ENCODE peak calls at places on chromosomes 11 and 22, in four cellular contexts. One of them, this sample, is unnamed.

GRCh38 chr11:126359431-126360048 is 4.1 kb downstream of the ST3GAL4 start:
- DNase-seq in K562: peak; percentile 54
- DNase-seq in endothelial cell of umbilical vein: no peak
- DNase-seq in IMR-90: peak; percentile 37
- DNase-seq in this sample: no peak

GRCh38 chr22:38315801-38316339 is 1.4 kb downstream of the CSNK1E start:
- DNase-seq in IMR-90: no peak
- DNase-seq in K562: no peak
- DNase-seq in endothelial cell of umbilical vein: no peak
- DNase-seq in this sample: no peak

GRCh38 chr11:130449996-130450419 is 1.6 kb downstream of the ADAMTS15 start:
- DNase-seq in endothelial cell of umbilical vein: no peak
- DNase-seq in K562: peak; percentile 36
- DNase-seq in IMR-90: peak; percentile 82
- DNase-seq in this sample: no peak

GRCh38 chr11:10318527-10318802 is 13.6 kb downstream of the ADM start:
- DNase-seq in K562: no peak
- DNase-seq in endothelial cell of umbilical vein: no peak
- DNase-seq in IMR-90: no peak
- DNase-seq in this sample: no peak

GRCh38 chr11:127470485-127470884 is 469.9 kb upstream of the KIRREL3 start:
- DNase-seq in IMR-90: no peak
- DNase-seq in endothelial cell of umbilical vein: peak; percentile 2
- DNase-seq in K562: peak; percentile 8
- DNase-seq in this sample: no peak

GRCh38 chr11:94731921-94732601 is 36.1 kb upstream of the AMOTL1 start:
- DNase-seq in endothelial cell of umbilical vein: peak; percentile 38
- DNase-seq in K562: peak; percentile 33
- DNase-seq in IMR-90: peak; percentile 91
- DNase-seq in this sample: no peak

GRCh38 chr11:65298655-65299179 is 15.9 kb upstream of the CDC42EP2 start:
- DNase-seq in K562: no peak
- DNase-seq in endothelial cell of umbilical vein: no peak
- DNase-seq in IMR-90: peak; percentile 81
- DNase-seq in this sample: no peak

GRCh38 chr11:66317766-66318575 is 1.1 kb upstream of the CD248 start:
- DNase-seq in IMR-90: peak; percentile 94
- DNase-seq in endothelial cell of umbilical vein: no peak
- DNase-seq in K562: no peak
- DNase-seq in this sample: no peak

GRCh38 chr11:19742595-19743292 is 30.1 kb downstream of the NAV2 start:
- DNase-seq in endothelial cell of umbilical vein: peak; percentile 82
- DNase-seq in K562: peak; percentile 41
- DNase-seq in IMR-90: peak; percentile 79
- DNase-seq in this sample: no peak

GRCh38 chr22:23530106-23530505 is 50.0 kb downstream of the IGLL1 start:
- DNase-seq in IMR-90: no peak
- DNase-seq in endothelial cell of umbilical vein: no peak
- DNase-seq in K562: no peak
- DNase-seq in this sample: no peak

GRCh38 chr22:31177420-31178162 is 17.6 kb downstream of the RNF185 start:
- DNase-seq in IMR-90: peak; percentile 96
- DNase-seq in endothelial cell of umbilical vein: no peak
- DNase-seq in K562: no peak
- DNase-seq in this sample: no peak

GRCh38 chr22:48907591-48907990 is 920.1 kb downstream of the BRD1 start:
- DNase-seq in IMR-90: no peak
- DNase-seq in endothelial cell of umbilical vein: no peak
- DNase-seq in K562: no peak
- DNase-seq in this sample: no peak

GRCh38 chr11:11841121-11841604 is 609 bp upstream of the USP47 start:
- DNase-seq in IMR-90: no peak
- DNase-seq in K562: no peak
- DNase-seq in endothelial cell of umbilical vein: no peak
- DNase-seq in this sample: no peak

GRCh38 chr22:20229916-20230775 is 38.0 kb downstream of the RTN4R start:
- DNase-seq in endothelial cell of umbilical vein: no peak
- DNase-seq in IMR-90: no peak
- DNase-seq in K562: no peak
- DNase-seq in this sample: no peak

GRCh38 chr22:23513705-23514104 is 66.4 kb downstream of the IGLL1 start:
- DNase-seq in IMR-90: no peak
- DNase-seq in endothelial cell of umbilical vein: no peak
- DNase-seq in K562: no peak
- DNase-seq in this sample: no peak

GRCh38 chr11:78982377-78982925 is 407.8 kb upstream of the NARS2 start:
- DNase-seq in IMR-90: no peak
- DNase-seq in endothelial cell of umbilical vein: no peak
- DNase-seq in K562: no peak
- DNase-seq in this sample: no peak

GRCh38 chr11:17979770-17980371 is 33.0 kb downstream of the SERGEF start:
- DNase-seq in IMR-90: peak; percentile 5
- DNase-seq in K562: peak; percentile 77
- DNase-seq in endothelial cell of umbilical vein: peak; percentile 35
- DNase-seq in this sample: no peak

GRCh38 chr11:45147871-45148270 is 1.4 kb downstream of the PRDM11 start:
- DNase-seq in endothelial cell of umbilical vein: no peak
- DNase-seq in K562: no peak
- DNase-seq in IMR-90: no peak
- DNase-seq in this sample: no peak

GRCh38 chr11:118789501-118790356 is 1.2 kb downstream of the DDX6 start:
- DNase-seq in K562: no peak
- DNase-seq in endothelial cell of umbilical vein: peak; percentile 65
- DNase-seq in IMR-90: no peak
- DNase-seq in this sample: peak; percentile 19

DNA sequence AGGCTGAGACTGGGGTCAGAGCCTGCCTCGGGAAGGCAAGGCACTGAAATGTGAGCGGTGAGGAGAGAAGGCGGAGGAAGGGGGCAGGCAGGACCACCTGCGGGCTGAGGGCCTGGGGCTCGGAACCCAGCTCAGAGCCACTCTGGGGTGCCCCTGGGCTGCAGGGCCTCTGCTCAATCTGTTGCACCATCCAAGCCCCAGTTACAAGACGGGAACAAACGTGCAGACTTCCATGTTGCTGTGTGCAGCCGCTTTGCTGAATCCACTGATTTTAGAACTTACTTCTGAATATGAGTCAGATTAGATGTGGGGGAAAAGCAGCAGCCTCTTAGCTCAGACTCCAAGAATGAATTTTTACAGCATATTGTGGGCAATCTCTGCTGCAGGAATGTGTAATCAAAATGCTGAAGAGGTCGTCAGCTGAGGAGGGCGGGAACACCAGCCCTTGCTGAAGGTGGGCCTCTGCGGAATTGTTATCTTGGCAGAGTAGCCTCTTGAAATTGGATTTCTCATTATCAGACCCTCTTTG is 21.6 kb downstream of the PARVG start:
- DNase-seq in endothelial cell of umbilical vein: no peak
- DNase-seq in IMR-90: peak; percentile 90
- DNase-seq in K562: no peak
- DNase-seq in this sample: no peak
- TF ChIP-seq FOS in endothelial cell of umbilical vein: no peak
- TF ChIP-seq FOS in IMR-90: peak; percentile 49
- TF ChIP-seq FOS in K562: no peak
- TF ChIP-seq FOS in this sample: no peak

GRCh38 chr11:122435540-122436187 is 219.9 kb upstream of the UBASH3B start:
- DNase-seq in IMR-90: no peak
- DNase-seq in K562: no peak
- DNase-seq in endothelial cell of umbilical vein: no peak
- DNase-seq in this sample: no peak

GRCh38 chr11:122436188-122436555 is 219.3 kb upstream of the UBASH3B start:
- DNase-seq in IMR-90: no peak
- DNase-seq in K562: no peak
- DNase-seq in endothelial cell of umbilical vein: no peak
- DNase-seq in this sample: no peak

GRCh38 chr11:122441702-122442092 is 213.8 kb upstream of the UBASH3B start:
- DNase-seq in endothelial cell of umbilical vein: peak; percentile 8
- DNase-seq in IMR-90: no peak
- DNase-seq in K562: no peak
- DNase-seq in this sample: no peak

GRCh38 chr11:122440783-122441701 is 214.5 kb upstream of the UBASH3B start:
- DNase-seq in K562: no peak
- DNase-seq in IMR-90: no peak
- DNase-seq in endothelial cell of umbilical vein: peak; percentile 15
- DNase-seq in this sample: no peak

GRCh38 chr11:122439911-122440782 is 215.4 kb upstream of the UBASH3B start:
- DNase-seq in IMR-90: peak; percentile 45
- DNase-seq in endothelial cell of umbilical vein: peak; percentile 10
- DNase-seq in K562: no peak
- DNase-seq in this sample: no peak
- TF ChIP-seq FOS in IMR-90: no peak
- TF ChIP-seq FOS in endothelial cell of umbilical vein: no peak
- TF ChIP-seq FOS in K562: no peak
- TF ChIP-seq FOS in this sample: no peak

GRCh38 chr11:124673333-124674167 is at the start of the genes SIAE and SPA17:
- DNase-seq in endothelial cell of umbilical vein: peak; percentile 97
- DNase-seq in IMR-90: peak; percentile 95
- DNase-seq in K562: peak; percentile 98
- DNase-seq in this sample: peak; percentile 74

GRCh38 chr11:124674168-124674517 is 439 bp downstream of the SPA17 start:
- DNase-seq in K562: peak; percentile 16
- DNase-seq in endothelial cell of umbilical vein: no peak
- DNase-seq in IMR-90: no peak
- DNase-seq in this sample: no peak

GRCh38 chr11:124674571-124674970 is 867 bp downstream of the SPA17 start:
- DNase-seq in K562: no peak
- DNase-seq in IMR-90: no peak
- DNase-seq in endothelial cell of umbilical vein: no peak
- DNase-seq in this sample: no peak

GRCh38 chr11:124678416-124678815 is 4.7 kb downstream of the SPA17 start:
- DNase-seq in K562: no peak
- DNase-seq in IMR-90: no peak
- DNase-seq in endothelial cell of umbilical vein: no peak
- DNase-seq in this sample: no peak

DNA sequence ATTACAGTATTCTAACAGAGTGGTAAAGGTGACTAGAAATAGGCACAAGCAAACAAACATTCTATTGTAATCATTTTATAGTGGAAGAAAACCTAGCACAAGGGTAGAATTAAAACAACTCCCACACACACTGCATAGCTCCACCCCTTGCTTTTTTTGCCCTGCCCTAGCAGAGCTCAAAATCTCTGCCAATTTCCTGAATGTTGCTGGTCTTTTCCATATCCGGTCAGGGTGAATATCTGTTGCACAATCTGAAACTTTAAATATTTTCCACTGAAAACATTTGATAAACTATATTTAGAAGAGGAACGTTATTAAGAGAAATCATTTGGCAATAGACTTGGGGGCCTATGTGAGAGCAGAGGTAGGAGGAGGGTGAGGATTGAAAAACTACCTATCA is 2.7 kb downstream of the SPA17 start:
- DNase-seq in endothelial cell of umbilical vein: peak; percentile 83
- DNase-seq in IMR-90: peak; percentile 67
- DNase-seq in K562: no peak
- DNase-seq in this sample: no peak
- TF ChIP-seq FOS in endothelial cell of umbilical vein: no peak
- TF ChIP-seq FOS in IMR-90: no peak
- TF ChIP-seq FOS in K562: no peak
- TF ChIP-seq FOS in this sample: no peak

DNA sequence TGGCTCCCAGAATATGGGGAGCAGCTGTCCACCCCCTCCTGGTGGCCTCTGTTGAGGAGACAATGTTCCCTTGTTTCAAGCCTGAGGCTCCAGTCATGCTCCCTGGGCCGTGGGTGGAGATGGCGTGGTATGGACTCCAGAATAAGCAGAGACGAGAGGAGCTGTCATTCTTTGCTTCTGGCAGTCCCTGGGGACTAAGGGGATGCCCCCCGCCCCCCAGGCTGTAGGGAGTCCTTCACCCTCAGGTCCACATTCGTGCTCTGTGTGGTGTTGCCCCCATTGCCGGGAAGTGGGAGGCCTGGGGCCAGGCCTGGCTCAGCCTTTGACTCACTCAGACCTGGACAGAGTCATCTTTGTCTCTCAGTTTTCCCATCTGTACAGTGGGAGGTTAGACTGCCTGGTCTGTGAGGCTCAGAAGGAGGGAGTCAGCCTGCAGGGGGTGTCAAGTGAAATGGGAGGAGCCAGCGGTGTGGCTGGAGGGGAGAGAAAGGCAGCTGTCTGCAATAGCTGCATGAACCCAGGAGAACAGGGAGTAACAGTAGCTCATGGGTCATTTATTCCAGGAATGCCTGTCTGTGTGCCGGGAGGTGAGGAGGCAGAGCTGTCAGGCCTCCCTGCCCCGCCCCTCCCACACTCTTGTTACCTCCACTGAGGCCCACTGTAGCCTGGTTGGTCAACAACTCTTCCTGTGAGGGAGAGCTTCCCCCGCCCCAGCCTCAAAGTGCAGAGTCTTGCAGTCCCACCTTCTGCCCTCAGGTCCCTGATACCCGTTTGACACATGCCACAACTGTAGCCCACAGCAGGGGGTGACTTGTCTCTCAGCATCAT is 6.3 kb downstream of the ARHGEF17 start:
- DNase-seq in endothelial cell of umbilical vein: no peak
- DNase-seq in K562: peak; percentile 59
- DNase-seq in IMR-90: peak; percentile 72
- DNase-seq in this sample: no peak
- TF ChIP-seq FOS in endothelial cell of umbilical vein: no peak
- TF ChIP-seq FOS in K562: no peak
- TF ChIP-seq FOS in IMR-90: no peak
- TF ChIP-seq FOS in this sample: no peak

GRCh38 chr11:120511804-120512726 is 517 bp downstream of the GRIK4 start:
- DNase-seq in IMR-90: no peak
- DNase-seq in K562: no peak
- DNase-seq in endothelial cell of umbilical vein: no peak
- DNase-seq in this sample: no peak
- TF ChIP-seq FOS in IMR-90: no peak
- TF ChIP-seq FOS in K562: no peak
- TF ChIP-seq FOS in endothelial cell of umbilical vein: no peak
- TF ChIP-seq FOS in this sample: no peak

DNA sequence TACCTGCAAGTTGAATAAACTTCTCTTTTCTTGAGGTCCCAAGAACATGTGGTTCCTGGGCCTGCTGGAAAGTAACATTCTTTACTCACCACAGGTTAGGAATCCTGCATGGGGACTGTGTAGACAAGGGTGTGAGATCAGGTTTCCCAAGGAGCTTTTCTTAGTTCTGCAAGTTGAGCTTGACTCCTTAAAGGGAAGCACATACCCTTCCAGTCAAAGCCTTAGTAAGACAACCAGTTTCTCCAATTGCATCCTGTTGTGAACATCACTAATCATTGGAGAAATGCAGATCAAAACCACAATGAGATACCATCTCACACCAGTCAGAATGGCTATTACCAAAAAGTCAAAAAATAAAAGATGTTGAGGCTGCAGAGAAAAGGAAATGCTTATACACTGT is 48.3 kb upstream of the PAK1 start:
- DNase-seq in endothelial cell of umbilical vein: no peak
- DNase-seq in K562: no peak
- DNase-seq in IMR-90: peak; percentile 28
- DNase-seq in this sample: no peak
- TF ChIP-seq FOS in endothelial cell of umbilical vein: no peak
- TF ChIP-seq FOS in K562: no peak
- TF ChIP-seq FOS in IMR-90: no peak
- TF ChIP-seq FOS in this sample: no peak

DNA sequence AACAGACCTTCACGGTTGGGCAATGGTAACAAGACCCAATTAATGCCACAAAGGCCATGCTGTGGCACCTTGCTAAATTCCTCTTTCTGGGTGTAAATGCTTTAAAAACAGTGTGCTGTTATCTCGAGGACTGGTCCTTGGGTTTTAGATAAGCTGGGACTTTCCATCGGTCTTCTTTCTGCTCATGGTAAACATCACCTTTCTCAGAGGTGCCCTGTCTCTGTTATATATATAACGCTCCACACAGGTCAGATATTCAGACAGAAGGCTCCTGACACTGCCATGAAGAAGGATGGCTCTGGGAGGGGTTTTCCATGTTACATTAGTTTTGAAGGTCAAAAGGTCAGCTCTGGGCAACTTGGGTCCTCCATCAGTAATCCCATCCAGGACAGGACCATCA is 151.6 kb downstream of the BBOX1 start:
- DNase-seq in IMR-90: no peak
- DNase-seq in endothelial cell of umbilical vein: no peak
- DNase-seq in K562: no peak
- DNase-seq in this sample: no peak
- TF ChIP-seq FOS in IMR-90: no peak
- TF ChIP-seq FOS in endothelial cell of umbilical vein: no peak
- TF ChIP-seq FOS in K562: no peak
- TF ChIP-seq FOS in this sample: no peak

This sample was measured in GM12878.